ENCODE peak calls at places on chromosomes 2 and 18, in seven cellular contexts. F is foreskin keratinocyte; E is stimulated activated naive CD8-positive, alpha-beta T cell treated with anti-CD3 and anti-CD28 coated beads, Interleukin-15, Interleukin-2, amounts not matched to agents 100 U/mL and 50 U/mL, for 24 hours; M is activated CD8-positive, alpha-beta T cell treated with anti-CD3 and anti-CD28 coated beads, Interleukin-2, amount 10 ng/mL, durations not matched to agents 7 days and 5 days; T is heart left ventricle; Y is body of pancreas; G is right cardiac atrium. R is an unnamed sample.

GRCh38 chr2:202335791-202336467 is 40.2 kb upstream of the BMPR2 start:
- ATAC-seq in Y (no peak), T (peak), M (no peak), G (peak), F (no peak), E (no peak), R (peak)

GRCh38 chr18:12597775-12598174 is 60.1 kb downstream of the SPIRE1 start:
- ATAC-seq in T (peak), Y (peak), G (peak), E (no peak), M (no peak), F (peak), R (peak)

GRCh38 chr2:79529636-79530035 is 16.8 kb downstream of the CTNNA2 start:
- ATAC-seq in Y (no peak), E (no peak), T (no peak), M (no peak), F (no peak), G (no peak), R (no peak)

GRCh38 chr2:150376627-150377335 is 110.7 kb downstream of the RND3 start:
- ATAC-seq in T (no peak), M (no peak), Y (no peak), G (no peak), F (no peak), E (no peak), R (no peak)

GRCh38 chr2:25454824-25455611 is 113.3 kb upstream of the DNMT3A start:
- ATAC-seq in T (no peak), E (no peak), F (no peak), Y (no peak), M (no peak), G (no peak), R (no peak)

GRCh38 chr2:65715328-65715727 is 282.9 kb upstream of the SPRED2 start:
- ATAC-seq in G (no peak), Y (peak), F (no peak), E (no peak), T (peak), M (no peak), R (no peak)

GRCh38 chr2:144358979-144359541 is 160.9 kb downstream of the ZEB2 start:
- ATAC-seq in E (peak), F (peak), T (no peak), Y (no peak), G (no peak), M (no peak), R (no peak)

GRCh38 chr2:54879598-54880355 is 156.3 kb downstream of the EML6 start:
- ATAC-seq in Y (no peak), T (no peak), M (no peak), G (no peak), E (no peak), F (no peak), R (no peak)

GRCh38 chr2:224520064-224520463 is 65.1 kb downstream of the CUL3 start:
- ATAC-seq in Y (no peak), G (no peak), T (no peak), E (peak), M (no peak), F (no peak), R (peak)

GRCh38 chr2:9594361-9595063 is 36.3 kb downstream of the YWHAQ start:
- ATAC-seq in M (peak), G (peak), T (peak), Y (peak), F (peak), E (peak), R (peak)

GRCh38 chr2:102449370-102449974 is 23.6 kb upstream of the SLC9A4 start:
- ATAC-seq in T (no peak), Y (no peak), E (no peak), F (peak), G (no peak), M (no peak), R (no peak)

GRCh38 chr18:37405229-37405628 is 160.4 kb downstream of the CELF4 start:
- ATAC-seq in F (no peak), G (no peak), T (no peak), E (no peak), Y (no peak), M (no peak), R (no peak)

GRCh38 chr2:109045505-109045904 is 56.5 kb upstream of the EDAR start:
- ATAC-seq in G (no peak), E (no peak), M (no peak), Y (no peak), F (no peak), T (no peak), R (no peak)

GRCh38 chr18:23131693-23132319 is 3.5 kb upstream of the CABLES1 start:
- ATAC-seq in Y (no peak), E (no peak), F (no peak), G (peak), M (no peak), T (peak), R (no peak)

GRCh38 chr2:127170452-127171197 is 49.5 kb downstream of the CYP27C1 start:
- ATAC-seq in F (no peak), Y (no peak), M (no peak), E (no peak), T (no peak), G (no peak), R (no peak)

GRCh38 chr2:200713704-200714064 is 98.0 kb upstream of the BZW1 start:
- ATAC-seq in F (no peak), G (peak), Y (no peak), E (no peak), T (no peak), M (no peak), R (peak)

GRCh38 chr2:239225921-239226561 is 174.8 kb downstream of the HDAC4 start:
- ATAC-seq in M (no peak), E (no peak), T (no peak), F (no peak), Y (peak), G (peak), R (no peak)

GRCh38 chr2:96869281-96869823 is 528 bp downstream of the SEMA4C start:
- ATAC-seq in T (peak), E (no peak), F (peak), Y (peak), M (peak), G (peak), R (peak)

GRCh38 chr2:54871457-54872103 is 148.1 kb downstream of the EML6 start:
- ATAC-seq in G (no peak), T (no peak), M (no peak), Y (peak), F (no peak), E (no peak), R (no peak)

GRCh38 chr2:217979151-217979811 is 23.5 kb downstream of the TNS1 start:
- ATAC-seq in G (peak), Y (peak), T (no peak), E (no peak), F (peak), M (no peak), R (no peak)

GRCh38 chr18:77140439-77141109 is 8.0 kb upstream of the MBP start:
- ATAC-seq in G (peak), E (peak), T (peak), F (peak), Y (no peak), M (peak), R (peak)

GRCh38 chr18:23703057-23703986 is 14.1 kb downstream of the LAMA3 start:
- ATAC-seq in E (peak), M (peak), G (peak), F (peak), T (peak), Y (peak), R (peak)

GRCh38 chr2:177250461-177250860 is 14.1 kb downstream of the NFE2L2 start:
- ATAC-seq in T (peak), F (no peak), G (no peak), Y (no peak), M (no peak), E (no peak), R (no peak)

GRCh38 chr2:10911291-10912075 is at the start of gene KCNF1:
- ATAC-seq in Y (peak), G (no peak), T (peak), E (no peak), F (peak), M (no peak), R (no peak)

R was measured in esophagus mucosa.